ENCODE peak calls at places on chromosomes 1 and 21, in nine cellular contexts. A, J, P, L, W, T, G, M and V are unnamed samples.

GRCh38 chr1:186903374-186904129 is 74.8 kb downstream of the PLA2G4A start:
- DNase-seq in A (no peak), M (no peak), P (no peak), J (no peak), L (no peak), T (no peak), G (no peak), W (no peak), V (no peak)

GRCh38 chr1:147091801-147092200 is 80.5 kb downstream of the PRKAB2 start:
- DNase-seq in G (no peak), T (no peak), P (no peak), A (no peak), M (no peak), W (no peak), L (no peak), J (no peak), V (no peak)

GRCh38 chr1:174990382-174990999 is 9.3 kb upstream of the CACYBP start:
- DNase-seq in G (peak), A (no peak), L (no peak), J (no peak), W (no peak), P (no peak), T (no peak), M (no peak), V (peak)

GRCh38 chr21:36647279-36648093 is 51.4 kb upstream of the SIM2 start:
- DNase-seq in W (no peak), P (no peak), A (peak), L (peak), G (no peak), M (peak), J (no peak), T (no peak), V (peak)

GRCh38 chr1:110434946-110435345 is 16.0 kb upstream of the PROK1 start:
- DNase-seq in A (no peak), G (no peak), W (no peak), J (no peak), P (no peak), T (no peak), L (no peak), M (no peak), V (no peak)

GRCh38 chr1:89358287-89358893 is 5.5 kb upstream of the GBP6 start:
- DNase-seq in A (peak), L (peak), M (peak), P (peak), W (no peak), G (peak), T (peak), J (peak), V (peak)

GRCh38 chr1:44227211-44227610 is 13.9 kb downstream of the DMAP1 start:
- DNase-seq in T (no peak), J (no peak), G (no peak), L (no peak), P (no peak), W (no peak), A (no peak), M (no peak), V (no peak)

GRCh38 chr1:200334661-200335256 is 75.1 kb downstream of the ZNF281 start:
- DNase-seq in W (no peak), M (no peak), L (no peak), P (no peak), J (no peak), A (no peak), G (no peak), T (no peak), V (no peak)

GRCh38 chr1:169788402-169788801 is 6.3 kb downstream of the METTL18 start:
- DNase-seq in L (no peak), G (no peak), T (no peak), A (no peak), P (no peak), J (no peak), M (no peak), W (no peak), V (no peak)

GRCh38 chr1:2229032-2229920 is 1.2 kb downstream of the SKI start:
- DNase-seq in J (peak), T (no peak), M (no peak), P (no peak), A (peak), L (no peak), W (no peak), G (peak), V (peak)

GRCh38 chr21:43195131-43196021 is 26.6 kb downstream of the CRYAA start:
- DNase-seq in T (no peak), A (peak), W (no peak), M (no peak), J (no peak), L (no peak), P (no peak), G (peak), V (peak)

GRCh38 chr1:201764166-201764565 is 64.8 kb upstream of the IPO9 start:
- DNase-seq in A (no peak), J (no peak), P (no peak), L (no peak), T (no peak), M (no peak), W (no peak), G (no peak), V (no peak)

GRCh38 chr1:173420330-173420806 is 56.8 kb upstream of the PRDX6 start:
- DNase-seq in G (peak), W (no peak), J (no peak), A (peak), L (peak), T (peak), P (peak), M (peak), V (peak)

GRCh38 chr1:115706774-115707425 is 61.6 kb downstream of the CASQ2 start:
- DNase-seq in A (peak), M (peak), J (no peak), T (no peak), G (no peak), L (peak), P (peak), W (no peak), V (peak)

GRCh38 chr1:52520149-52520548 is 32.7 kb downstream of the TUT4 start:
- DNase-seq in M (no peak), T (no peak), G (no peak), L (no peak), W (no peak), A (no peak), J (no peak), P (peak), V (no peak)

GRCh38 chr1:169106921-169107672 is 607 bp downstream of the ATP1B1 start:
- DNase-seq in L (peak), G (no peak), A (peak), M (no peak), T (no peak), J (peak), W (no peak), P (no peak), V (peak)

GRCh38 chr21:38609580-38609979 is 111.3 kb upstream of the ERG start:
- DNase-seq in P (no peak), T (no peak), G (no peak), A (no peak), M (no peak), J (no peak), L (no peak), W (no peak), V (no peak)

GRCh38 chr1:37676281-37677243 is 15.8 kb upstream of the CDCA8 start:
- DNase-seq in W (no peak), J (no peak), A (no peak), L (no peak), P (no peak), T (no peak), G (peak), M (no peak), V (no peak)

GRCh38 chr21:31180256-31181088 is 142.2 kb upstream of the KRTAP19-8 start:
- DNase-seq in M (no peak), A (no peak), J (no peak), P (no peak), L (peak), T (no peak), G (no peak), W (no peak), V (peak)

GRCh38 chr21:33286600-33287456 is 20.7 kb downstream of the IL10RB start:
- DNase-seq in P (no peak), J (no peak), W (no peak), M (no peak), T (no peak), L (no peak), A (no peak), G (peak), V (peak)

GRCh38 chr1:161919229-161919628 is 104.4 kb downstream of the OLFML2B start:
- DNase-seq in T (no peak), L (no peak), J (no peak), W (no peak), A (no peak), P (no peak), G (no peak), M (no peak), V (no peak)

GRCh38 chr1:67561704-67562113 is 123.3 kb upstream of the GADD45A start:
- DNase-seq in J (peak), W (peak), T (peak), A (peak), P (peak), G (peak), M (peak), L (peak), V (peak)

GRCh38 chr1:91777630-91778300 is 108.2 kb downstream of the TGFBR3 start:
- DNase-seq in J (no peak), G (no peak), W (no peak), L (no peak), P (no peak), T (no peak), M (no peak), A (no peak), V (no peak)

GRCh38 chr1:84505167-84506001 is 802 bp upstream of the SPATA1 start:
- DNase-seq in L (peak), P (peak), T (no peak), W (no peak), J (no peak), M (peak), A (no peak), G (peak), V (peak)